ENCODE peak calls at places on chromosome 16, in five cellular contexts. Z, E, C, U and I are unnamed samples. For H4K20me1, the result is how much of the 10 kb centered on the place peaks cover.

GRCh38 chr16:10441726-10442125 is 55.9 kb downstream of the ATF7IP2 start:
- DNase-seq in C (no peak), Z (no peak), U (no peak), E (no peak), I (no peak)

GRCh38 chr16:4298761-4299522 is 16.9 kb upstream of the GLIS2 start:
- DNase-seq in C (peak), U (peak), Z (no peak), E (no peak), I (peak)

GRCh38 chr16:2429771-2430663 is 770 bp downstream of the CCNF start:
- DNase-seq in Z (peak), C (no peak), E (no peak), U (no peak), I (peak)

GRCh38 chr16:29991571-29991904 is 3.9 kb downstream of the HIRIP3 start:
- DNase-seq in C (no peak), U (no peak), E (no peak), Z (peak), I (no peak)

GRCh38 chr16:78213751-78214150 is 114.3 kb downstream of the WWOX start:
- DNase-seq in C (no peak), E (no peak), U (no peak), Z (no peak), I (no peak)

GRCh38 chr16:15810411-15810810 is 46.4 kb downstream of the MYH11 start:
- DNase-seq in Z (no peak), C (no peak), E (no peak), U (peak), I (peak)

GRCh38 chr16:57264950-57265371 is 19.5 kb downstream of the PLLP start:
- DNase-seq in U (no peak), E (no peak), C (no peak), Z (no peak), I (no peak)

GRCh38 chr16:55552621-55553020 is 13.9 kb upstream of the CAPNS2 start:
- DNase-seq in U (peak), E (peak), Z (no peak), C (no peak), I (peak)

GRCh38 chr16:70675851-70676513 is 9.9 kb downstream of the MTSS2 start:
- DNase-seq in C (no peak), E (no peak), U (no peak), Z (no peak), I (no peak)

GRCh38 chr16:19771796-19772195 is 53.7 kb downstream of the IQCK start:
- DNase-seq in Z (no peak), U (no peak), C (no peak), E (no peak), I (no peak)

GRCh38 chr16:55555436-55555835 is 11.0 kb upstream of the CAPNS2 start:
- DNase-seq in U (peak), Z (no peak), E (no peak), C (no peak), I (peak)

GRCh38 chr16:84374160-84374489 is 5.8 kb downstream of the ATP2C2 start:
- DNase-seq in C (no peak), U (peak), Z (no peak), E (no peak), I (peak)

GRCh38 chr16:85612801-85613608 is at the start of gene GSE1:
- DNase-seq in U (peak), Z (peak), C (peak), E (peak), I (peak)

GRCh38 chr16:85821441-85821901 is 22.0 kb downstream of the COX4I1 start:
- DNase-seq in Z (peak), E (no peak), U (peak), C (peak), I (peak)

DNA sequence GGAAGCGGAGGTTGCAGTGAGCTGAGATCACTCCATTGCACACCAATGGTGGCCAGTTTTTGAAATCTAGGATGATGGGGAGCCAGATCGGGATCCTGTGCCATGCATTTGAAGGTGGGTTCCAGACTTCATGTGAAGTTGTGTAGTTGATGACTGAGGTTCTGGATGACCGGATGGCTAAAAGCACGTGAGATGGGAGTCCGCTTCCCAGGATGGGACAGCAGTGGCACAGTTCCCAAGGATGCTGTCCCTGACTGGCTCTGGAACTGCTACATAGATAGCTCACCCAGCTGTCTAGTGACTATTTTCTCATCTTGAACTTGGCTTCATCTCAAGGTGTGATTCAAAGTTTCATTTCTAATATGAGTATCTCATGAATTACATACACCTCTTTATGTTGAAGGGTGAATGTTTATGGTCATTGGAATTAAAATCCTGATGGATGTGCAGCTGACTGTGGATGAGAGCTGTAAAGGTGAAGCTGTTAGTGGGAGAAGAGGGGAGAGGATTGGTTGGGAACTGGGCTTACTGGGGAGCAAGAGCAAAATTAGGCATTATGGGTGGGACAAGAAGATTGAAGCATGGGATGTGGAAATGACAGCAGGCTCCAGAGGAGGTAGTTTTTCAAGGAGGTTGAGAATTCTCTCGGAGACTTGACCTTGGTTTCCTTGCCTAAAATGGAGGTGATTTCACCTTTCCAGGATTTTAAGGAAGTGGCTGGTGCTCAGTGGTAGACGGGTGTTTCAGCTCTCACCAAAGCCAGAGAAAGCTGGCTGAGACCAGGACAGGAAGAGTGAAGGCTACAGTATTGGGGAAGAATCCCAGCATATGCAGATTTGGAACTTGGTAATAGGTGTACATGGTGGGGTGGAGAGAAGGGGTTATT is 8.2 kb downstream of the TUFM start:
- DNase-seq in E (no peak), Z (no peak), U (no peak), C (no peak), I (no peak)
- H4K20me1 ChIP-seq in E (under half), Z (under half), U (under half), C (under half), I (under half)

GRCh38 chr16:89953671-89954406 is 5.3 kb downstream of the DEF8 start:
- DNase-seq in E (no peak), C (no peak), Z (peak), U (no peak), I (no peak)
- H4K20me1 ChIP-seq in E (under half), C (under half), Z (under half), U (under half), I (under half)

GRCh38 chr16:49168146-49168545 is 113.5 kb downstream of the CBLN1 start:
- DNase-seq in Z (no peak), C (no peak), U (no peak), E (no peak), I (no peak)
- H4K20me1 ChIP-seq in Z (under half), C (under half), U (under half), E (under half), I (under half)

GRCh38 chr16:71911121-71911520 is 15.8 kb downstream of the IST1 start:
- DNase-seq in U (no peak), Z (no peak), E (no peak), C (no peak), I (no peak)
- H4K20me1 ChIP-seq in U (half or more), Z (under half), E (under half), C (under half), I (half or more)